ENCODE peak calls at places on chromosomes 12 and 14, in eight cellular contexts. M, O, R, C, P, F, W and Z are unnamed samples.

GRCh38 chr14:87805315-87805723 is 187.7 kb downstream of the GALC start:
- DNase-seq in M (peak), O (peak), R (no peak), C (no peak), P (no peak), F (peak), W (no peak), Z (no peak)

GRCh38 chr12:114936148-114937099 is 252.4 kb upstream of the TBX3 start:
- DNase-seq in M (no peak), O (no peak), R (no peak), C (peak), P (no peak), F (no peak), W (no peak), Z (no peak)

GRCh38 chr12:104684884-104685283 is 228.1 kb downstream of the CHST11 start:
- DNase-seq in M (no peak), O (no peak), R (no peak), C (no peak), P (no peak), F (peak), W (no peak), Z (no peak)

GRCh38 chr12:52168019-52168717 is 23.6 kb downstream of the KRT80 start:
- DNase-seq in M (no peak), O (no peak), R (no peak), C (no peak), P (no peak), F (no peak), W (no peak), Z (no peak)

GRCh38 chr14:24975393-24975792 is 74.6 kb downstream of the STXBP6 start:
- DNase-seq in M (no peak), O (no peak), R (no peak), C (no peak), P (no peak), F (no peak), W (no peak), Z (no peak)

GRCh38 chr12:92257261-92257660 is 111.6 kb upstream of the BTG1 start:
- DNase-seq in M (no peak), O (no peak), R (no peak), C (no peak), P (no peak), F (no peak), W (no peak), Z (no peak)

GRCh38 chr14:75315143-75315542 is 36.5 kb downstream of the FOS start:
- DNase-seq in M (no peak), O (peak), R (peak), C (peak), P (no peak), F (no peak), W (no peak), Z (no peak)

GRCh38 chr12:24113701-24114100 is 164.2 kb upstream of the SOX5 start:
- DNase-seq in M (no peak), O (no peak), R (no peak), C (no peak), P (no peak), F (no peak), W (no peak), Z (no peak)

GRCh38 chr14:94470311-94470710 is 5.7 kb downstream of the SERPINA9 start:
- DNase-seq in M (no peak), O (no peak), R (no peak), C (no peak), P (no peak), F (no peak), W (no peak), Z (no peak)

GRCh38 chr12:124238886-124239285 is 56.0 kb upstream of the RFLNA start:
- DNase-seq in M (no peak), O (no peak), R (no peak), C (no peak), P (no peak), F (no peak), W (no peak), Z (no peak)

GRCh38 chr12:69475237-69475984 is 5.2 kb downstream of the FRS2 start:
- DNase-seq in M (no peak), O (no peak), R (peak), C (peak), P (no peak), F (no peak), W (no peak), Z (no peak)

GRCh38 chr14:105427893-105428485 is 8.4 kb downstream of the MTA1 start:
- DNase-seq in M (no peak), O (no peak), R (no peak), C (no peak), P (no peak), F (no peak), W (no peak), Z (no peak)

GRCh38 chr12:6821674-6822433 is at the start of gene GPR162:
- DNase-seq in M (no peak), O (no peak), R (peak), C (peak), P (no peak), F (peak), W (no peak), Z (peak)

GRCh38 chr14:57266060-57266459 is 2.6 kb downstream of the EXOC5 start:
- DNase-seq in M (no peak), O (no peak), R (peak), C (peak), P (no peak), F (no peak), W (no peak), Z (no peak)

GRCh38 chr14:95601650-95602049 is 66.8 kb downstream of the GLRX5 start:
- DNase-seq in M (no peak), O (no peak), R (no peak), C (no peak), P (no peak), F (no peak), W (no peak), Z (no peak)

GRCh38 chr12:98579835-98580234 is 13.7 kb upstream of the SLC25A3 start:
- DNase-seq in M (no peak), O (no peak), R (no peak), C (no peak), P (no peak), F (no peak), W (no peak), Z (no peak)

GRCh38 chr12:47707905-47708543 is 2.2 kb upstream of the RPAP3 start:
- DNase-seq in M (no peak), O (no peak), R (no peak), C (no peak), P (no peak), F (no peak), W (no peak), Z (no peak)

GRCh38 chr14:64220466-64220865 is 73.7 kb downstream of the ESR2 start:
- DNase-seq in M (no peak), O (no peak), R (peak), C (no peak), P (no peak), F (peak), W (no peak), Z (peak)

GRCh38 chr14:81819344-81819743 is 285.7 kb upstream of the SEL1L start:
- DNase-seq in M (no peak), O (no peak), R (no peak), C (no peak), P (no peak), F (no peak), W (no peak), Z (no peak)

GRCh38 chr14:92513966-92514843 is 624 bp downstream of the RIN3 start:
- DNase-seq in M (no peak), O (no peak), R (no peak), C (peak), P (peak), F (no peak), W (no peak), Z (peak)

GRCh38 chr12:39972119-39972518 is 133.8 kb downstream of the SLC2A13 start:
- DNase-seq in M (no peak), O (no peak), R (no peak), C (peak), P (no peak), F (no peak), W (no peak), Z (peak)

GRCh38 chr14:58535084-58535483 is 102.7 kb upstream of the DACT1 start:
- DNase-seq in M (no peak), O (no peak), R (no peak), C (no peak), P (no peak), F (no peak), W (no peak), Z (no peak)

GRCh38 chr14:23575086-23575485 is 3.5 kb downstream of the JPH4 start:
- DNase-seq in M (no peak), O (no peak), R (no peak), C (no peak), P (no peak), F (no peak), W (no peak), Z (no peak)

GRCh38 chr12:52628111-52628507 is 9.8 kb upstream of the KRT73 start:
- DNase-seq in M (no peak), O (no peak), R (no peak), C (no peak), P (no peak), F (no peak), W (no peak), Z (no peak)

GRCh38 chr14:21846227-21846885 is 172.7 kb upstream of the OR4E1 start:
- DNase-seq in M (peak), O (no peak), R (peak), C (no peak), P (peak), F (peak), W (peak), Z (no peak)

GRCh38 chr14:33120966-33121365 is 182.3 kb downstream of the NPAS3 start:
- DNase-seq in M (no peak), O (no peak), R (no peak), C (peak), P (no peak), F (no peak), W (no peak), Z (no peak)

GRCh38 chr12:23168459-23168858 is 543.5 kb downstream of the ETNK1 start:
- DNase-seq in M (no peak), O (no peak), R (no peak), C (no peak), P (no peak), F (no peak), W (no peak), Z (no peak)

GRCh38 chr12:19402743-19403400 is 36.4 kb upstream of the AEBP2 start:
- DNase-seq in M (no peak), O (peak), R (no peak), C (no peak), P (no peak), F (peak), W (no peak), Z (no peak)